ENCODE peak calls at places on chromosomes 11 and 22, in six cellular contexts. One of them, this sample, is unnamed.

GRCh38 chr11:104781719-104782376 is 116.4 kb downstream of the CASP12 start:
- DNase-seq in lower leg skin: no peak
- DNase-seq in activated CD8-positive, alpha-beta memory T cell treated with anti-CD3 and anti-CD28 coated beads for 4 hours: no peak
- DNase-seq in dorsolateral prefrontal cortex: no peak
- DNase-seq in fibroblast of the aortic adventitia: no peak
- DNase-seq in hypothalamus: no peak
- DNase-seq in this sample: no peak

GRCh38 chr11:85918910-85919794 is 64.0 kb downstream of the CCDC83 start:
- DNase-seq in hypothalamus: no peak
- DNase-seq in dorsolateral prefrontal cortex: no peak
- DNase-seq in lower leg skin: no peak
- DNase-seq in fibroblast of the aortic adventitia: peak; percentile 79
- DNase-seq in activated CD8-positive, alpha-beta memory T cell treated with anti-CD3 and anti-CD28 coated beads for 4 hours: no peak
- DNase-seq in this sample: peak; percentile 37

GRCh38 chr11:107593941-107594340 is 3.0 kb downstream of the ELMOD1 start:
- DNase-seq in activated CD8-positive, alpha-beta memory T cell treated with anti-CD3 and anti-CD28 coated beads for 4 hours: no peak
- DNase-seq in dorsolateral prefrontal cortex: no peak
- DNase-seq in fibroblast of the aortic adventitia: no peak
- DNase-seq in lower leg skin: no peak
- DNase-seq in hypothalamus: no peak
- DNase-seq in this sample: no peak

GRCh38 chr11:75463106-75463774 is 30.2 kb upstream of the KLHL35 start:
- DNase-seq in lower leg skin: no peak
- DNase-seq in fibroblast of the aortic adventitia: no peak
- DNase-seq in hypothalamus: no peak
- DNase-seq in activated CD8-positive, alpha-beta memory T cell treated with anti-CD3 and anti-CD28 coated beads for 4 hours: no peak
- DNase-seq in dorsolateral prefrontal cortex: no peak
- DNase-seq in this sample: no peak

GRCh38 chr22:43185860-43186261 is 1.1 kb downstream of the TTLL12 start:
- DNase-seq in dorsolateral prefrontal cortex: peak; percentile 29
- DNase-seq in lower leg skin: peak; percentile 61
- DNase-seq in hypothalamus: no peak
- DNase-seq in activated CD8-positive, alpha-beta memory T cell treated with anti-CD3 and anti-CD28 coated beads for 4 hours: no peak
- DNase-seq in fibroblast of the aortic adventitia: peak; percentile 29
- DNase-seq in this sample: no peak

GRCh38 chr22:40196628-40197027 is 18.9 kb downstream of the TNRC6B start:
- DNase-seq in activated CD8-positive, alpha-beta memory T cell treated with anti-CD3 and anti-CD28 coated beads for 4 hours: no peak
- DNase-seq in hypothalamus: no peak
- DNase-seq in lower leg skin: no peak
- DNase-seq in fibroblast of the aortic adventitia: peak; percentile 85
- DNase-seq in dorsolateral prefrontal cortex: no peak
- DNase-seq in this sample: peak; percentile 73

GRCh38 chr11:12276356-12276755 is 101.0 kb upstream of the PARVA start:
- DNase-seq in lower leg skin: no peak
- DNase-seq in dorsolateral prefrontal cortex: no peak
- DNase-seq in activated CD8-positive, alpha-beta memory T cell treated with anti-CD3 and anti-CD28 coated beads for 4 hours: no peak
- DNase-seq in fibroblast of the aortic adventitia: no peak
- DNase-seq in hypothalamus: no peak
- DNase-seq in this sample: no peak

GRCh38 chr11:12853652-12854296 is 155.3 kb upstream of the RASSF10 start:
- DNase-seq in fibroblast of the aortic adventitia: peak; percentile 40
- DNase-seq in dorsolateral prefrontal cortex: no peak
- DNase-seq in lower leg skin: peak; percentile 44
- DNase-seq in activated CD8-positive, alpha-beta memory T cell treated with anti-CD3 and anti-CD28 coated beads for 4 hours: no peak
- DNase-seq in hypothalamus: no peak
- DNase-seq in this sample: no peak

GRCh38 chr11:2097356-2097997 is 41.7 kb downstream of the IGF2 start:
- DNase-seq in dorsolateral prefrontal cortex: no peak
- DNase-seq in lower leg skin: no peak
- DNase-seq in fibroblast of the aortic adventitia: peak; percentile 73
- DNase-seq in hypothalamus: no peak
- DNase-seq in activated CD8-positive, alpha-beta memory T cell treated with anti-CD3 and anti-CD28 coated beads for 4 hours: no peak
- DNase-seq in this sample: peak; percentile 50

GRCh38 chr11:8099291-8099899 is 18.4 kb downstream of the TUB start:
- DNase-seq in dorsolateral prefrontal cortex: peak; percentile 73
- DNase-seq in fibroblast of the aortic adventitia: peak; percentile 90
- DNase-seq in activated CD8-positive, alpha-beta memory T cell treated with anti-CD3 and anti-CD28 coated beads for 4 hours: peak; percentile 32
- DNase-seq in hypothalamus: peak; percentile 44
- DNase-seq in lower leg skin: peak; percentile 78
- DNase-seq in this sample: no peak

This sample was measured in skeletal muscle cell.